ENCODE peak calls at places on chromosomes 7 and 10, in four cellular contexts. One of them, this sample, is unnamed. For H3K4me1, the result is how much of the 10 kb centered on the place peaks cover.

GRCh38 chr10:17479015-17479615 is 24.7 kb upstream of the ST8SIA6 start:
- DNase-seq in astrocyte: peak
- DNase-seq in thoracic aorta: no peak
- DNase-seq in GM23338: no peak
- DNase-seq in this sample: no peak

GRCh38 chr7:102927303-102927933 is 14.6 kb downstream of the LRRC17 start:
- DNase-seq in astrocyte: peak
- DNase-seq in thoracic aorta: no peak
- DNase-seq in GM23338: no peak
- DNase-seq in this sample: no peak

GRCh38 chr7:70380315-70381027 is 751.5 kb upstream of the GALNT17 start:
- DNase-seq in astrocyte: peak
- DNase-seq in thoracic aorta: no peak
- DNase-seq in GM23338: no peak
- DNase-seq in this sample: no peak

GRCh38 chr10:117374506-117375359 is 507 bp downstream of the PDZD8 start:
- DNase-seq in astrocyte: peak
- DNase-seq in thoracic aorta: no peak
- DNase-seq in GM23338: peak
- DNase-seq in this sample: peak

GRCh38 chr7:51927738-51928137 is 611.1 kb upstream of the COBL start:
- DNase-seq in astrocyte: no peak
- DNase-seq in thoracic aorta: no peak
- DNase-seq in GM23338: no peak
- DNase-seq in this sample: no peak

GRCh38 chr10:74500026-74500704 is 326.2 kb upstream of the KAT6B start:
- DNase-seq in astrocyte: no peak
- DNase-seq in thoracic aorta: no peak
- DNase-seq in GM23338: no peak
- DNase-seq in this sample: no peak

GRCh38 chr10:44422631-44423030 is 37.7 kb upstream of the CXCL12 start:
- DNase-seq in astrocyte: no peak
- DNase-seq in thoracic aorta: no peak
- DNase-seq in GM23338: no peak
- DNase-seq in this sample: no peak

GRCh38 chr7:108345710-108346336 is 110.4 kb downstream of the NRCAM start:
- DNase-seq in astrocyte: no peak
- DNase-seq in thoracic aorta: no peak
- DNase-seq in GM23338: peak
- DNase-seq in this sample: peak

GRCh38 chr7:139583826-139584553 is 60.5 kb downstream of the CLEC2L start:
- DNase-seq in astrocyte: no peak
- DNase-seq in thoracic aorta: no peak
- DNase-seq in GM23338: no peak
- DNase-seq in this sample: no peak

GRCh38 chr10:19294233-19294632 is 245.6 kb downstream of the MALRD1 start:
- DNase-seq in astrocyte: no peak
- DNase-seq in thoracic aorta: no peak
- DNase-seq in GM23338: no peak
- DNase-seq in this sample: no peak

GRCh38 chr10:69639291-69640195 is 9.5 kb downstream of the FAM241B start:
- DNase-seq in astrocyte: peak
- DNase-seq in thoracic aorta: no peak
- DNase-seq in GM23338: peak
- DNase-seq in this sample: peak

GRCh38 chr7:130733866-130734524 is at the start of gene KLF14:
- DNase-seq in astrocyte: no peak
- DNase-seq in thoracic aorta: no peak
- DNase-seq in GM23338: peak
- DNase-seq in this sample: peak

GRCh38 chr10:90935581-90936292 is 14.8 kb upstream of the ANKRD1 start:
- DNase-seq in astrocyte: peak
- DNase-seq in thoracic aorta: no peak
- DNase-seq in GM23338: no peak
- DNase-seq in this sample: no peak

GRCh38 chr10:46031648-46032532 is 1.5 kb upstream of the NCOA4 start:
- DNase-seq in astrocyte: no peak
- DNase-seq in thoracic aorta: no peak
- DNase-seq in GM23338: no peak
- DNase-seq in this sample: no peak

GRCh38 chr10:47164800-47165128 is 135.2 kb upstream of the GDF10 start:
- DNase-seq in astrocyte: peak
- DNase-seq in thoracic aorta: no peak
- DNase-seq in GM23338: no peak
- DNase-seq in this sample: no peak

GRCh38 chr7:30027065-30027456 is 559 bp upstream of the FKBP14 start:
- DNase-seq in astrocyte: peak
- DNase-seq in thoracic aorta: no peak
- DNase-seq in GM23338: no peak
- DNase-seq in this sample: peak

GRCh38 chr7:50281680-50282445 is 22.7 kb upstream of the IKZF1 start:
- DNase-seq in astrocyte: no peak
- DNase-seq in thoracic aorta: no peak
- DNase-seq in GM23338: no peak
- DNase-seq in this sample: no peak

GRCh38 chr7:33195264-33195663 is 65.9 kb downstream of the BBS9 start:
- DNase-seq in astrocyte: peak
- DNase-seq in thoracic aorta: no peak
- DNase-seq in GM23338: no peak
- DNase-seq in this sample: no peak

GRCh38 chr7:93092757-93093370 is 24.9 kb downstream of the SAMD9 start:
- DNase-seq in astrocyte: peak
- DNase-seq in thoracic aorta: no peak
- DNase-seq in GM23338: peak
- DNase-seq in this sample: no peak

GRCh38 chr7:17991866-17992648 is 35.6 kb downstream of the PRPS1L1 start:
- DNase-seq in astrocyte: no peak
- DNase-seq in thoracic aorta: no peak
- DNase-seq in GM23338: peak
- DNase-seq in this sample: peak
- TF ChIP-seq CTCF in astrocyte: no peak
- TF ChIP-seq CTCF in thoracic aorta: no peak
- TF ChIP-seq CTCF in GM23338: peak
- TF ChIP-seq CTCF in this sample: peak

DNA sequence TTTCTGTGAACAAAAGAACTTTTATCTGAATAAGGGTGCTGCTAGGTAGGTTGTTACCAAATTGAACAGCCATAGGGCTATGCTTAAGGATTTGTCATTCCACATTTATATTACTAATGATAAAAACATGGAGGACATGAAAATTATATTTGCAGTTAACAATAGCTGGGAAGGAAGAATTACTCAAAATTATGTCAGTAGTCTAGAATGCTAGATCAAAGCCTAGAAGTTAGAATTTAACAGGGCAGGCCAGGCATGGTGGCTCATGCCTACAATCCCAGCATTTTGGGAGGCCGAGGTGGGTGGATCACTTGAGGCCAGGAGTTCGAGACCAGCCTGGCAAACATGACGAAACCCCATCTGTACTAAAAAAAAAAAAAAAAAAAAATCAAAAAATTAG is 9.4 kb downstream of the STK17A start:
- DNase-seq in astrocyte: no peak
- DNase-seq in thoracic aorta: no peak
- DNase-seq in GM23338: no peak
- DNase-seq in this sample: no peak
- H3K4me1 ChIP-seq in astrocyte: under half
- H3K4me1 ChIP-seq in thoracic aorta: under half
- H3K4me1 ChIP-seq in GM23338: under half
- H3K4me1 ChIP-seq in this sample: under half

GRCh38 chr7:142487124-142487523 is 229.3 kb upstream of the PRSS58 start:
- DNase-seq in astrocyte: no peak
- DNase-seq in thoracic aorta: no peak
- DNase-seq in GM23338: no peak
- DNase-seq in this sample: no peak

GRCh38 chr7:142481548-142481947 is 223.7 kb upstream of the PRSS58 start:
- DNase-seq in astrocyte: no peak
- DNase-seq in thoracic aorta: no peak
- DNase-seq in GM23338: peak
- DNase-seq in this sample: no peak

GRCh38 chr7:142482899-142483658 is 225.2 kb upstream of the PRSS58 start:
- DNase-seq in astrocyte: no peak
- DNase-seq in thoracic aorta: no peak
- DNase-seq in GM23338: peak
- DNase-seq in this sample: peak

GRCh38 chr7:142485617-142486226 is 227.9 kb upstream of the PRSS58 start:
- DNase-seq in astrocyte: no peak
- DNase-seq in thoracic aorta: no peak
- DNase-seq in GM23338: peak
- DNase-seq in this sample: no peak

GRCh38 chr7:142483659-142484317 is 225.9 kb upstream of the PRSS58 start:
- DNase-seq in astrocyte: no peak
- DNase-seq in thoracic aorta: no peak
- DNase-seq in GM23338: peak
- DNase-seq in this sample: no peak
- TF ChIP-seq CTCF in astrocyte: no peak
- TF ChIP-seq CTCF in thoracic aorta: no peak
- TF ChIP-seq CTCF in GM23338: no peak
- TF ChIP-seq CTCF in this sample: no peak

GRCh38 chr10:31924833-31925232 is 3.8 kb downstream of the ARHGAP12 start:
- DNase-seq in astrocyte: no peak
- DNase-seq in thoracic aorta: no peak
- DNase-seq in GM23338: no peak
- DNase-seq in this sample: no peak
- H3K4me1 ChIP-seq in astrocyte: under half
- H3K4me1 ChIP-seq in thoracic aorta: under half
- H3K4me1 ChIP-seq in GM23338: under half
- H3K4me1 ChIP-seq in this sample: under half

This sample was measured in BE2C.